ENCODE peak calls at places on chromosomes 5 and 9, in four cellular contexts. G is H1, P is SK-N-SH, J is K562. Q is an unnamed sample.

GRCh38 chr9:121735065-121735791 is 83.8 kb downstream of the DAB2IP start:
- DNase-seq in G (peak), P (no peak), J (peak), Q (peak)

GRCh38 chr5:40984884-40985283 is 75.6 kb downstream of the C7 start:
- DNase-seq in G (no peak), P (no peak), J (no peak), Q (no peak)

GRCh38 chr5:132763369-132764036 is 13.5 kb downstream of the SEPTIN8 start:
- DNase-seq in G (no peak), P (no peak), J (no peak), Q (no peak)

GRCh38 chr5:75952963-75953362 is 130.2 kb upstream of the SV2C start:
- DNase-seq in G (no peak), P (no peak), J (no peak), Q (no peak)

GRCh38 chr5:178107889-178108288 is 5.4 kb upstream of the N4BP3 start:
- DNase-seq in G (no peak), P (peak), J (no peak), Q (no peak)

GRCh38 chr5:116492016-116492623 is 82.5 kb downstream of the SEMA6A start:
- DNase-seq in G (no peak), P (no peak), J (no peak), Q (no peak)

GRCh38 chr5:95134326-95134725 is 150.6 kb downstream of the MCTP1 start:
- DNase-seq in G (no peak), P (no peak), J (no peak), Q (peak)

GRCh38 chr9:117521293-117521692 is 106.4 kb upstream of the ASTN2 start:
- DNase-seq in G (no peak), P (no peak), J (no peak), Q (no peak)

GRCh38 chr9:137156567-137157375 is 13.1 kb downstream of the LRRC26 start:
- DNase-seq in G (peak), P (peak), J (peak), Q (peak)

GRCh38 chr5:5363045-5363444 is 59.4 kb upstream of the ICE1 start:
- DNase-seq in G (no peak), P (no peak), J (no peak), Q (no peak)
- TF ChIP-seq TEAD4 in G (no peak), P (no peak), J (no peak), Q (no peak)

DNA sequence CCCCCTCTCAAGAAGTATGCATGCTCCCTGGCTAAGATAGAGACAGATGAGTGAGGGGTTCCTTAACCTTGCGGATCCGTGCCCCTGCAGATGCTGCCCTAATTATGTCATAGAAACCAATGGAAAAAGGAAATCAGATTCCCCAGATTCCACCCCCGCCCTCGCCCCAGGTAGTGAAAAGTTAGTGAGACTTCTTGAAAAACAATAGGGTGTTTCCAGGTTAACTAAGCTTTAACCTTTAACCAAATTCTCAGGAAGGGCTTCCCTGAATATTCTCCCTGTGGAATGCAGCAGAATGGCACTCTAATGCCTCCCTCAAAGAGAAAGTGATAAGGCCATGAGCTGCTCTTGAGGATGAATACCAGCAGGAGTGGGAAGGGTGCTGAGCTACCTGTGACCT is 116.0 kb upstream of the RANBP3L start:
- DNase-seq in G (peak), P (no peak), J (no peak), Q (peak)
- TF ChIP-seq TEAD4 in G (peak), P (no peak), J (no peak), Q (no peak)

DNA sequence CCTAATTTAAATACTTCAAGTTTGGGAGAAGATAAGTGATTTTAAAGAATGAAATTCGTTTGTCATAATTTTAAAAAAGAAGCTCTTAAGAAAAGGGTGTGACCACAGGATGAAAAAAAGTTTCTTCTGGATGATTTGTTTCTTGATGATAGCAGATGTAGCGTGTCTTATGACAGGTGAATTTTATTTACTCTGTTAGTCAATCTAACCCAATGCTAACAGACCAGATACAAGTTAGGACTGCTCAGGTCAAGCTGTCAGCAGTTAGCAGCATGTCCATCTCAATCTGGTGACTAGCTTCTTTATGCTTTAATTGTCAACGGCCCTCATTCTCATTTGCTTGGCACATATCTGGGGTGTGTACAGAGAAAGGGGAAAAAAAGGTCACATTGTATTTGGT is 456.0 kb downstream of the BNC2 start:
- DNase-seq in G (no peak), P (no peak), J (no peak), Q (no peak)
- TF ChIP-seq TEAD4 in G (no peak), P (no peak), J (no peak), Q (no peak)

GRCh38 chr5:58018016-58018415 is 441.9 kb downstream of the PLK2 start:
- DNase-seq in G (no peak), P (no peak), J (no peak), Q (no peak)

GRCh38 chr5:58021476-58021875 is 438.4 kb downstream of the PLK2 start:
- DNase-seq in G (no peak), P (no peak), J (no peak), Q (no peak)

GRCh38 chr5:58022055-58022454 is 437.8 kb downstream of the PLK2 start:
- DNase-seq in G (no peak), P (no peak), J (no peak), Q (no peak)

GRCh38 chr5:58016892-58017291 is 443.0 kb downstream of the PLK2 start:
- DNase-seq in G (no peak), P (no peak), J (no peak), Q (no peak)

DNA sequence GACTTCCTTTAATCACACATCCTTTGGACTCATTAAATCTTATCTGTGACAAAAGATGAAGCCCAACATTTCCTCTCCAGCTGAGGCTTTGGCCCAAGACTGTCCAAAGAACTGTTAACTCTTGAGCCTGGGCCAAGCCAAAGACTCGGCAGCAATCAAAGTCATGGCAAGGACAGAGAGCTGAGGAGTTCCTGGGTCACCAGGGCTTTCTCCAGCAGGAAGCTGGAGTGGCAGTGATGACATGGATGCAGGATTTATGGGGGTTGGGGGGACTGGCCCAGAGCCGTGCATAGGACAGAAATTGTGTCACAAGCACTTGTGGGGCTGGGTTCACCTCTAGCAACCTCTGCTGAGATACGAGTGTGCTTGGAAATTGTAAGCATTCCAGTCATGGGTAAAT is 440.3 kb downstream of the PLK2 start:
- DNase-seq in G (no peak), P (no peak), J (no peak), Q (no peak)
- TF ChIP-seq TEAD4 in G (no peak), P (no peak), J (no peak), Q (no peak)

GRCh38 chr5:1901983-1902382 is 19.3 kb upstream of the IRX4 start:
- DNase-seq in G (no peak), P (no peak), J (no peak), Q (no peak)
- TF ChIP-seq TEAD4 in G (no peak), P (no peak), J (no peak), Q (no peak)

DNA sequence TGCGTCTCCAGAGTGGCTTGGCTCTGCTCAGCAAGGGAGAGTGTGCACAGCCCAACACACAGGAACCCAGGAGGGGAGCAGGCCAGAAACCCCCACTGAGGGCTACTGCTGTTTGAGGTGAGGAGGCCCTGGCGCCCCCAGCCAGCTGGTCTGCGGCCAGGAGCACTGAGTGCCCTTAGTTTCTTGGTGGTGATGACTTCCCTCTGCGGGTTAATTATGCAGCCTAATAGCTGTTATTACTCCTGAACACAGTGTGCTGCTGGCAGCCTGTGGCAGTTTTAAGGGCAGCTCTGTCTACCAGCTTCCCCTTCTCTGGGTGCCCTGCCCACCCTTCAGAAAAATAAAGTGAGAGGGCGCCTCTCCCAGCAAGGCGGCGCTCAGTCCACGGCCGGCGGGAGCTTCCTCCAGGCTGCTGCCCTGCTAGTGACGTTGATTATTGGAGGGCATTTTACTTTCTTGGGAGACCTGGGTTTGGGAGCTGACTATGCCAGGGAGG is 19.2 kb downstream of the GADD45G start:
- DNase-seq in G (no peak), P (no peak), J (no peak), Q (no peak)
- TF ChIP-seq TEAD4 in G (no peak), P (no peak), J (no peak), Q (no peak)

GRCh38 chr5:5969942-5970483 is 408.3 kb downstream of the MED10 start:
- DNase-seq in G (no peak), P (no peak), J (no peak), Q (no peak)

GRCh38 chr5:5967945-5968344 is 410.4 kb downstream of the MED10 start:
- DNase-seq in G (no peak), P (no peak), J (no peak), Q (no peak)

GRCh38 chr5:5968981-5969380 is 409.4 kb downstream of the MED10 start:
- DNase-seq in G (no peak), P (no peak), J (no peak), Q (no peak)

GRCh38 chr5:5967373-5967772 is 411.0 kb downstream of the MED10 start:
- DNase-seq in G (no peak), P (no peak), J (no peak), Q (no peak)

DNA sequence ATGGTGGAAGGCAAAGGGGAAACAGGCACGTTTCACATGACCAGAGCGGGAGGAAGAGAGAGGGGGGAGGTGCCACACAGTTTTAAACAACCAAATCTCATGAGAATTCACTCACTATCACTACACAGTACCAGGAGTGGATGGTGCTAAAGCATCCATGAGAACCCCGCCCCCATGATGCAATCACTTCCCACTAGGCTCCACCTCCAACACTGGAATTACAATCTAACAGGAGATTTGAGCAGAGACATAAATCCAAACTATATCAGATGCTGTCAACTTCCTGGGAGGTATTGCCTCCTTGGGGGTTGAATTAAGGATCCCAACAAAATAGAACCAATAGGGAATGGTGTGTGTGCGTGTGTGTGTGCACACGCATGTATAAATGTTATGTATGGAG is 407.1 kb downstream of the MED10 start:
- DNase-seq in G (no peak), P (no peak), J (no peak), Q (no peak)
- TF ChIP-seq TEAD4 in G (no peak), P (no peak), J (no peak), Q (no peak)

Q was measured in WTC11.